ENCODE peak calls at places on chromosome 14, in six cellular contexts. Y is IMR-90, M is GM23248, E is H9, L is K562, X is SK-N-SH. V is an unnamed sample. For H4K20me1, the result is how much of the 10 kb centered on the place peaks cover.

GRCh38 chr14:99604766-99605298 is 825 bp upstream of the CCDC85C start:
- DNase-seq in L (peak), X (peak), Y (peak), M (peak), E (no peak), V (peak)

GRCh38 chr14:33943081-33943480 is 7.8 kb downstream of the EGLN3 start:
- DNase-seq in L (no peak), X (peak), E (no peak), Y (no peak), M (no peak), V (no peak)

GRCh38 chr14:105582639-105583038 is 56.3 kb downstream of the TMEM121 start:
- DNase-seq in E (peak), M (no peak), X (no peak), Y (peak), L (no peak), V (peak)

GRCh38 chr14:90405101-90405500 is 8.3 kb downstream of the CALM1 start:
- DNase-seq in L (no peak), Y (no peak), E (no peak), M (no peak), X (no peak), V (no peak)

GRCh38 chr14:79162833-79163232 is 992.7 kb downstream of the NRXN3 start:
- DNase-seq in L (no peak), E (no peak), X (no peak), M (no peak), Y (no peak), V (no peak)

GRCh38 chr14:54500744-54501143 is 9.0 kb upstream of the CGRRF1 start:
- DNase-seq in X (no peak), E (no peak), M (no peak), L (no peak), Y (no peak), V (no peak)

GRCh38 chr14:73253721-73254120 is 16.4 kb downstream of the PAPLN start:
- DNase-seq in Y (no peak), M (no peak), X (no peak), L (no peak), E (no peak), V (no peak)

GRCh38 chr14:22900088-22900799 is 17.2 kb downstream of the REM2 start:
- DNase-seq in E (peak), X (peak), L (peak), M (peak), Y (peak), V (peak)

GRCh38 chr14:32709072-32709471 is 229.6 kb upstream of the NPAS3 start:
- DNase-seq in Y (peak), X (no peak), E (no peak), M (peak), L (no peak), V (no peak)

GRCh38 chr14:94483729-94484275 is 7.8 kb upstream of the SERPINA9 start:
- DNase-seq in X (no peak), Y (peak), E (no peak), M (peak), L (no peak), V (no peak)

GRCh38 chr14:77105118-77105517 is 7.1 kb downstream of the CIPC start:
- DNase-seq in M (no peak), X (no peak), L (no peak), E (no peak), Y (no peak), V (peak)

GRCh38 chr14:65449647-65450046 is 37.1 kb downstream of the FUT8 start:
- DNase-seq in L (no peak), M (no peak), X (no peak), E (no peak), Y (no peak), V (no peak)

GRCh38 chr14:93207468-93208308 is 632 bp downstream of the UBR7 start:
- DNase-seq in Y (peak), X (peak), M (peak), E (no peak), L (peak), V (peak)

GRCh38 chr14:76924363-76925151 is 98.3 kb downstream of the LRRC74A start:
- DNase-seq in Y (no peak), X (peak), L (peak), M (no peak), E (peak), V (peak)

GRCh38 chr14:76113691-76114090 is 38.0 kb upstream of the GPATCH2L start:
- DNase-seq in Y (no peak), L (no peak), E (peak), X (no peak), M (no peak), V (no peak)

GRCh38 chr14:21098892-21099595 is 589 bp upstream of the ZNF219 start:
- DNase-seq in Y (no peak), X (peak), E (no peak), M (no peak), L (no peak), V (no peak)

GRCh38 chr14:92655372-92655771 is 93.1 kb downstream of the LGMN start:
- DNase-seq in M (no peak), Y (no peak), E (no peak), L (no peak), X (no peak), V (no peak)

GRCh38 chr14:106843951-106844483 is 1317.6 kb downstream of the TMEM121 start:
- DNase-seq in L (no peak), M (no peak), E (no peak), X (peak), Y (no peak), V (no peak)

GRCh38 chr14:58712357-58712756 is 74.6 kb downstream of the DACT1 start:
- DNase-seq in E (no peak), L (peak), X (peak), M (no peak), Y (peak), V (no peak)

GRCh38 chr14:92649934-92650545 is 98.4 kb downstream of the LGMN start:
- DNase-seq in Y (peak), X (no peak), L (no peak), M (peak), E (no peak), V (no peak)

GRCh38 chr14:32565256-32565655 is 236.2 kb downstream of the AKAP6 start:
- DNase-seq in X (peak), Y (no peak), L (no peak), M (no peak), E (no peak), V (no peak)

GRCh38 chr14:21894003-21894897 is 220.6 kb upstream of the OR4E1 start:
- DNase-seq in L (peak), X (no peak), M (no peak), Y (no peak), E (peak), V (peak)

GRCh38 chr14:36518586-36519430 is 1.2 kb downstream of the NKX2-1 start:
- DNase-seq in Y (no peak), L (no peak), E (no peak), M (no peak), X (peak), V (peak)

GRCh38 chr14:76051717-76052459 is 66.3 kb downstream of the IFT43 start:
- DNase-seq in L (no peak), E (peak), X (no peak), M (no peak), Y (no peak), V (no peak)

GRCh38 chr14:73293782-73294781 is 56.8 kb downstream of the PAPLN start:
- DNase-seq in L (no peak), X (no peak), M (no peak), E (no peak), Y (no peak), V (no peak)

GRCh38 chr14:50388256-50388931 is 8.3 kb downstream of the CDKL1 start:
- DNase-seq in E (peak), X (no peak), Y (no peak), L (no peak), M (no peak), V (peak)

GRCh38 chr14:53955671-53956426 is 776 bp downstream of the BMP4 start:
- DNase-seq in M (peak), Y (no peak), X (no peak), L (no peak), E (peak), V (peak)

GRCh38 chr14:82075566-82075965 is 541.9 kb upstream of the SEL1L start:
- DNase-seq in L (no peak), E (peak), X (no peak), Y (no peak), M (peak), V (peak)

GRCh38 chr14:38646391-38646790 is 390.5 kb upstream of the CLEC14A start:
- DNase-seq in Y (no peak), M (peak), X (no peak), E (no peak), L (no peak), V (no peak)

GRCh38 chr14:67514650-67515385 is 18.3 kb upstream of the PLEKHH1 start:
- DNase-seq in M (peak), X (peak), Y (peak), E (peak), L (peak), V (peak)

GRCh38 chr14:94989946-94990345 is 167.4 kb downstream of the DICER1 start:
- DNase-seq in E (no peak), L (no peak), X (no peak), Y (no peak), M (no peak), V (no peak)

GRCh38 chr14:36134026-36134425 is 42.5 kb downstream of the PTCSC3 start:
- DNase-seq in X (no peak), E (no peak), M (no peak), Y (no peak), L (no peak), V (no peak)

GRCh38 chr14:51251486-51251885 is 11.4 kb downstream of the TMX1 start:
- DNase-seq in M (no peak), E (no peak), X (no peak), L (no peak), Y (no peak), V (no peak)

GRCh38 chr14:65840786-65841185 is 428.3 kb downstream of the FUT8 start:
- DNase-seq in E (no peak), M (peak), Y (peak), L (no peak), X (no peak), V (no peak)

GRCh38 chr14:77872152-77872551 is 72.2 kb downstream of the ADCK1 start:
- DNase-seq in M (no peak), Y (no peak), L (peak), X (no peak), E (no peak), V (no peak)

GRCh38 chr14:79516009-79516408 is 695.3 kb downstream of the DIO2 start:
- DNase-seq in E (peak), M (no peak), Y (no peak), X (peak), L (no peak), V (peak)

GRCh38 chr14:60254176-60254575 is 5.2 kb downstream of the PPM1A start:
- DNase-seq in L (no peak), M (no peak), Y (no peak), E (no peak), X (no peak), V (no peak)

GRCh38 chr14:60251877-60252276 is 2.9 kb downstream of the PPM1A start:
- DNase-seq in X (no peak), Y (no peak), E (no peak), L (no peak), M (no peak), V (no peak)

GRCh38 chr14:60252630-60253029 is 3.6 kb downstream of the PPM1A start:
- DNase-seq in L (no peak), X (no peak), E (no peak), M (no peak), Y (no peak), V (no peak)

GRCh38 chr14:60253649-60254048 is 4.6 kb downstream of the PPM1A start:
- DNase-seq in Y (no peak), L (peak), X (no peak), E (no peak), M (no peak), V (no peak)

DNA sequence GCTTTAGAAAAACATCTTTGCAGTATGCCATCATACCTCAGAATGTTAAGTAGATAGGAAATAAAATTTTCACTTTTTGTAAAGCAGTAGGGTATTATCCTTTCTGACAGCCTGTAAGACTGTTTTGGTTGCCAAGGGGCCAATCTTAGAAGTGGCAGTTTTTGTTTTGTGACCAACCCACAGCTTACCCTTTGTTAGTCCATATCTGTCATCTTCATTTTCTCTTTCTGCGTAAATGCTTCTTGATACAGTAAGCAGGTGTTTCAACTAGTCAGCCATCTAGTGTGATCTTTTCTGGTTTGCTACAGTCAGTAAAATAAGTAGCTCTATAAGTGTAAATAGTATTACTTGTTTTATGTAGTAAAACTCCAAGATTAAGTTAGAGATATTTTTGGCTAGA is 8.8 kb downstream of the PPM1A start:
- DNase-seq in E (no peak), M (no peak), X (no peak), Y (no peak), L (no peak), V (no peak)
- H4K20me1 ChIP-seq in E (under half), M (under half), X (half or more), Y (under half), L (under half), V (half or more)

GRCh38 chr14:104228221-104228620 is 89.8 kb downstream of the KIF26A start:
- DNase-seq in L (no peak), Y (no peak), M (no peak), X (no peak), E (no peak), V (no peak)
- H4K20me1 ChIP-seq in L (under half), Y (under half), M (under half), X (under half), E (under half), V (under half)

GRCh38 chr14:96058606-96059200 is 19.5 kb downstream of the C14orf132 start:
- DNase-seq in M (no peak), Y (no peak), X (no peak), L (no peak), E (no peak), V (no peak)

GRCh38 chr14:96062506-96062905 is 23.3 kb downstream of the C14orf132 start:
- DNase-seq in X (no peak), Y (no peak), M (no peak), L (no peak), E (peak), V (no peak)

GRCh38 chr14:96062010-96062409 is 22.8 kb downstream of the C14orf132 start:
- DNase-seq in L (no peak), X (no peak), M (no peak), E (peak), Y (no peak), V (no peak)

GRCh38 chr14:96059519-96060135 is 20.5 kb downstream of the C14orf132 start:
- DNase-seq in M (no peak), L (no peak), E (peak), X (no peak), Y (no peak), V (no peak)

DNA sequence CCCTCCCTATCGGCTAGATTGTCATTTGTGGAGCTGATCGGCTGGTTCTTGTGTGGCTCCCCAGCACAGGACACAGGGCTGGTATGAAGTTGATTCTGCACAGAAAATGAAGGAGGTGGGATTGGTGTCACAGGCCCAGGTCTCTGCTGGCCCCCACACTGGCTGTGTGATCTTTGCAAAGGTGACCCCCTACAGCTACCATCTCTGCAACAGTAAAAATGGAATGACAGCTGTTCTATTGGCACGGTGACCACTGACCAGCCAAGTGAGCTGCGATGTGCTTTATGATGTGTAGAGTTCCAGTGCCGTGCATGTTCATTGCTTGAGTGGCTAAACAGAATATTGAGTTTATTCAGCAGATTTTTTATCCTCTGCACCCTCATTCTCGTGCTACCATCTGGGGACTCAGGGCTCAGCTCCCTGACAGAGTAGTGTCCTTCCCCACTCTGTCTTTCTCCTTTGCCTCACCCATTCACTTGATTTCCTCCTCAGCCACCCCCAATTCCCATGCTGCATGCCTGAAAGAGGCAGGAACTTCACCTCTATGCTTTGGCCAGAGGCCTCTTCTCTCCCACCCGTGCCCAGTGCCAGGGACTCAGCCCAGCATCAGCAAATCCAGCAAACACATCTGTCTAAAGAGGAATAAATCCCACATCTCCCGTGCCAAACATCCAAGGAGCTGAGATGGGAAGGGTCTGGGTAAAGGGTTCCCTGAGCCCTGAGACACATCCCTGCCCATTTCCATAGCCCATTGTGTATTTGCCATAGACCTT is 21.2 kb downstream of the C14orf132 start:
- DNase-seq in X (no peak), E (peak), Y (no peak), M (no peak), L (no peak), V (no peak)
- H4K20me1 ChIP-seq in X (under half), E (under half), Y (half or more), M (under half), L (under half), V (under half)

DNA sequence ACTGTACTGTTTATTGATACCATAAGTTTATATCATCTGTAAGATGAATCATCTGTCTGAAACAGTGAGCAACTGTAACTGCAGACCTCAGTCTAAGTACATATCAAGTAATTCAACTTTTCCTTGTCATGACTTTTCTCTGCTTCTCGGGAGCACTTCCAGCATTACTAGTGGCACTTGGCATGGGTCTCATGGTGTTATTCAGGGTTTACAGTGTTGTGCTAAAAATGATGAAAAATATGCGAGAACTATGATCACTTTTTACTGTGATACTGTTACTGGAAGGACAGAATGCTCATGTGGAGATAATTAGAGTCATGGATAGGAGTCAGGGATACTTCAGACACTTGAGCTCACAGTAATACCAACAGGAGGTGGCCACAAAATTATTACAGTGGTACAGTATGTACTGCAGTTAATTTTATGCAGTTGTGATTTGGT is 8.3 kb downstream of the KTN1 start:
- DNase-seq in Y (peak), X (no peak), E (no peak), L (no peak), M (peak), V (no peak)
- H4K20me1 ChIP-seq in Y (half or more), X (half or more), E (under half), L (under half), M (under half), V (half or more)

DNA sequence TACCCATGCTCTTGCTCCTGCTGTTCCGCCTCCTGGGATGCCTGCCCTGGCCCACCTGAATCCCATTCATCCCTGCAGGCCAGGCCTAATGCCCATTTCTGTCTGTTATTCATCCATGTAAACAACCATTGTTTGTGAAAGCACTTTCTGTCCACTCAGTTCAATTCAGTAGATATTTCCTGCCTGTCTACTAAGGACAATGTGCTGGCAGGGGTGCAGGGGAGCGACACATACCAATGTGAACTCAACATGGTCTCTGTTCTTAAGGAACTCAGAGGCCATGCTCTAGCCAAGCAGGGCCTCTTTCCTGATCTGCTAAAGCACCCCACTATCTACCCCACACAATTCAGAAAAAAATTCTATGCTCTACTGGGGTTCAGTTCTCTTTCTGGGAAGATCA is 88.5 kb upstream of the ZFP36L1 start:
- DNase-seq in E (no peak), M (no peak), L (no peak), Y (no peak), X (no peak), V (no peak)
- H4K20me1 ChIP-seq in E (under half), M (under half), L (under half), Y (half or more), X (under half), V (under half)

GRCh38 chr14:69661194-69661537 is 49.8 kb downstream of the SUSD6 start:
- DNase-seq in E (no peak), M (no peak), X (no peak), L (no peak), Y (no peak), V (no peak)

GRCh38 chr14:69660344-69661193 is 49.2 kb downstream of the SUSD6 start:
- DNase-seq in L (no peak), X (no peak), E (no peak), M (no peak), Y (no peak), V (no peak)

GRCh38 chr14:69663322-69663686 is 51.9 kb downstream of the SUSD6 start:
- DNase-seq in M (peak), Y (no peak), E (no peak), X (no peak), L (no peak), V (no peak)

GRCh38 chr14:69664190-69664742 is 52.9 kb downstream of the SUSD6 start:
- DNase-seq in X (no peak), E (no peak), M (no peak), L (no peak), Y (no peak), V (no peak)

GRCh38 chr14:69662636-69663321 is 51.4 kb downstream of the SUSD6 start:
- DNase-seq in M (peak), X (no peak), L (no peak), E (no peak), Y (no peak), V (no peak)
- H4K20me1 ChIP-seq in M (under half), X (under half), L (under half), E (under half), Y (under half), V (under half)

V was measured in neural progenitor cell.